ENCODE peak calls at places on chromosomes 11 and 22, in five cellular contexts. Y is upper lobe of right lung, W is lower lobe of right lung, V is WERI-Rb-1, Z is colonic mucosa. E is an unnamed sample.

GRCh38 chr11:12618743-12619540 is 55.3 kb upstream of the TEAD1 start:
- DNase-seq in Y (no peak), Z (no peak), W (no peak), V (no peak), E (no peak)

GRCh38 chr22:50267591-50268390 is 2.4 kb downstream of the MAPK11 start:
- DNase-seq in W (peak), Z (peak), Y (peak), V (no peak), E (no peak)

GRCh38 chr11:130218501-130218900 is 58.9 kb downstream of the ST14 start:
- DNase-seq in W (peak), Z (no peak), Y (peak), V (no peak), E (no peak)

GRCh38 chr22:28759861-28760560 is 12.5 kb upstream of the CCDC117 start:
- DNase-seq in Y (no peak), W (no peak), Z (no peak), V (no peak), E (no peak)

GRCh38 chr11:1970956-1971355 is 23.8 kb downstream of the MRPL23 start:
- DNase-seq in Y (peak), Z (no peak), W (peak), V (no peak), E (peak)

GRCh38 chr11:34075178-34075820 is 23.8 kb downstream of the CAPRIN1 start:
- DNase-seq in W (no peak), Z (no peak), Y (no peak), V (no peak), E (no peak)

GRCh38 chr11:11035331-11035730 is 177.5 kb upstream of the ZBED5 start:
- DNase-seq in W (no peak), V (no peak), Z (no peak), Y (no peak), E (no peak)

GRCh38 chr22:40560551-40560950 is 76.0 kb downstream of the MRTFA start:
- DNase-seq in W (no peak), Y (no peak), Z (no peak), V (peak), E (no peak)

GRCh38 chr11:81915045-81915444 is 818.6 kb downstream of the FAM181B start:
- DNase-seq in W (no peak), V (no peak), Z (no peak), Y (no peak), E (no peak)

GRCh38 chr11:88478136-88478785 is 140.7 kb upstream of the CTSC start:
- DNase-seq in Y (no peak), W (no peak), Z (no peak), V (no peak), E (no peak)

GRCh38 chr11:8638300-8638699 is 44.2 kb downstream of the TRIM66 start:
- DNase-seq in Y (no peak), V (no peak), Z (no peak), W (no peak), E (no peak)

GRCh38 chr11:28251263-28251662 is 143.1 kb downstream of the METTL15 start:
- DNase-seq in Y (no peak), Z (no peak), V (no peak), W (no peak), E (no peak)

GRCh38 chr11:40787243-40787642 is 672.2 kb downstream of the LRRC4C start:
- DNase-seq in Z (no peak), Y (no peak), V (no peak), W (no peak), E (no peak)

GRCh38 chr22:24271406-24271760 is 752 bp downstream of the SPECC1L start:
- DNase-seq in V (no peak), Y (no peak), Z (no peak), W (no peak), E (no peak)

GRCh38 chr22:39528080-39528661 is 4.4 kb downstream of the RPS19BP1 start:
- DNase-seq in W (peak), Z (no peak), V (no peak), Y (no peak), E (no peak)

GRCh38 chr22:20130319-20130718 is 1.3 kb upstream of the ZDHHC8 start:
- DNase-seq in W (no peak), Z (no peak), V (no peak), Y (no peak), E (no peak)

GRCh38 chr11:62921573-62922188 is 518 bp upstream of the CHRM1 start:
- DNase-seq in Y (no peak), Z (peak), V (no peak), W (no peak), E (no peak)

GRCh38 chr22:25111579-25112517 is 87.8 kb upstream of the CRYBB3 start:
- DNase-seq in Z (peak), W (peak), Y (peak), V (peak), E (no peak)

GRCh38 chr11:20962581-20962980 is 293.2 kb downstream of the NELL1 start:
- DNase-seq in W (no peak), V (no peak), Y (no peak), Z (no peak), E (no peak)

GRCh38 chr11:111476961-111477360 is 35.2 kb downstream of the BTG4 start:
- DNase-seq in V (no peak), Y (no peak), Z (no peak), W (no peak), E (no peak)

GRCh38 chr22:32574957-32575893 is 100.6 kb downstream of the FBXO7 start:
- DNase-seq in W (no peak), Z (no peak), Y (no peak), V (no peak), E (no peak)

GRCh38 chr22:32576553-32577255 is 102.1 kb downstream of the FBXO7 start:
- DNase-seq in Y (no peak), Z (no peak), W (no peak), V (peak), E (no peak)

GRCh38 chr22:32573991-32574390 is 99.4 kb downstream of the FBXO7 start:
- DNase-seq in W (no peak), Y (no peak), Z (no peak), V (no peak), E (no peak)

GRCh38 chr22:32572741-32573140 is 98.1 kb downstream of the FBXO7 start:
- DNase-seq in W (no peak), Y (no peak), V (no peak), Z (no peak), E (no peak)

DNA sequence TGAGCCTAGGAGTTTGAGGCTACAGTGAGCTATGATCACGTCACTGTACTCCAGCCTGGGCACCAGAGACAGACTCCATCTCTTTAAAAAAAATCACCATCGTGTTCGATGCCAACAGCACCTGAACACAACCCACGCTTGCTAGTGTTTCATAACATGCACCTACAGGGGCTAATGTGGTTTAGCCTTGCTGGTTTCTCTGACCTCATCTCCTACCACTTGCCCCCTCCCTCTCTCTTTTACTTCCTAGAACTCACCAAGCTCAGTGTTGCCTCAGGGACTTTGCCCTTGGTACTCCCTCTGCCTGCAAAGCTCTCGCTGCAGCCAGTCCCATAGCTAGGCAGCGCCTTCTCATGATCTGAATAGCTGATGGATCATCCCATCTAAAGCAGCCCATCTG is 99.8 kb downstream of the FBXO7 start:
- DNase-seq in W (no peak), Z (no peak), V (peak), Y (no peak), E (no peak)
- TF ChIP-seq CTCF in W (no peak), Z (no peak), V (peak), Y (no peak), E (no peak)

GRCh38 chr11:43806976-43807375 is 73.7 kb upstream of the ALKBH3 start:
- DNase-seq in Y (no peak), W (no peak), Z (no peak), V (no peak), E (no peak)

GRCh38 chr11:43812471-43812870 is 68.2 kb upstream of the ALKBH3 start:
- DNase-seq in Z (no peak), Y (no peak), V (no peak), W (no peak), E (no peak)

DNA sequence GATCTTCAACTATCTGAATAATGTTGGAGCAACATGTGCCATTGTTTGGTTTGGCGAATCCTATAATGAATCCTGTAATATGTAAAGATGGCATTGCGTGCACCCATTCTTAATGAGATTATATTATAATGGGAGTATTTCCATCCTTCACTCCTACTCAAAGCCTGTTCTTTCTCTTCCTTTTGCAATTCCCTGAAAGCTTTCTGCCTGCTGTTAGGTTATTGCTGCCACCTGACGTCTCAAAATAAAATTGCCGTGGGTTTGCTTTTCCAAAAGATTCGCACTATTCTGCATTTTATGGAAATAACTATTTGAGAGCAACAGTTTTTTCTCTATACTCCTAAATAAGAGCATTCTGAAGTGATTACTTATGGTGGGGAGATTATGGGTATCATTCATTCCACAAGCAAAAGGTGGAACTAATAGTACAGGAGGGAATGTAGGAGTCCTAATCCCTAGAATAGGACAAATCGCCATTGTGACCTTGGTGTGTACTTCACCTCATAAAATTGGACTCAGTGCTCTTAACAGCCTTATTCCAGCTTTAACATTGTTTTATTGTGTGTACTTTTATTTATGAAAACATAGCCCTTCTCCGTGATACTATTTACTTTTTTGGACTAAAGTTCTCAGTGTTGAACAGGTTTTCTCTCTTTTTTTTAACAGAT is 69.6 kb upstream of the ALKBH3 start:
- DNase-seq in V (no peak), Z (no peak), Y (no peak), W (no peak), E (no peak)
- TF ChIP-seq CTCF in V (no peak), Z (peak), Y (no peak), W (no peak), E (peak)

GRCh38 chr11:102683277-102683676 is 22.3 kb downstream of the MMP27 start:
- DNase-seq in Y (no peak), W (no peak), Z (no peak), V (no peak), E (no peak)
- TF ChIP-seq CTCF in Y (no peak), W (no peak), Z (no peak), V (peak), E (no peak)

GRCh38 chr11:120112174-120112796 is 25.6 kb downstream of the TRIM29 start:
- DNase-seq in Y (no peak), W (no peak), Z (no peak), V (no peak), E (no peak)
- TF ChIP-seq CTCF in Y (no peak), W (no peak), Z (no peak), V (peak), E (peak)